ENCODE peak calls at places on chromosomes 11 and 22, in four cellular contexts. P is stimulated activated CD8-positive, alpha-beta memory T cell treated with anti-CD3 and anti-CD28 coated beads, Interleukin-4, amount 100 ng/mL, for 4 hours; E is HFFc6; X is activated effector memory CD4-positive, alpha-beta T cell treated with Interleukin-2 at 50 U/mL for 16 hours. B is an unnamed sample.

GRCh38 chr11:3855808-3856491 is 486 bp downstream of the STIM1 start:
- DNase-seq in P (no peak), E (no peak), X (no peak), B (no peak)

GRCh38 chr11:24587655-24588054 is 90.8 kb downstream of the LUZP2 start:
- DNase-seq in P (no peak), E (no peak), X (no peak), B (no peak)

GRCh38 chr11:111561801-111562325 is 21.3 kb downstream of the LAYN start:
- DNase-seq in P (no peak), E (peak; percentile 83), X (no peak), B (no peak)

GRCh38 chr11:65274734-65275682 is 13.2 kb downstream of the POLA2 start:
- DNase-seq in P (no peak), E (peak; percentile 99), X (no peak), B (no peak)

GRCh38 chr11:68057807-68058206 is 19.0 kb downstream of the TCIRG1 start:
- DNase-seq in P (no peak), E (no peak), X (no peak), B (no peak)

GRCh38 chr11:34075178-34075820 is 23.8 kb downstream of the CAPRIN1 start:
- DNase-seq in P (no peak), E (peak; percentile 70), X (no peak), B (no peak)

GRCh38 chr11:108364159-108364558 is 103.2 kb downstream of the C11orf65 start:
- DNase-seq in P (no peak), E (peak; percentile 25), X (no peak), B (no peak)

GRCh38 chr11:117927926-117928325 is 1.3 kb downstream of the TMPRSS13 start:
- DNase-seq in P (no peak), E (no peak), X (no peak), B (no peak)

GRCh38 chr22:26579331-26579886 is 10.5 kb downstream of the TPST2 start:
- DNase-seq in P (no peak), E (no peak), X (peak; percentile 54), B (peak; percentile 50)

GRCh38 chr11:5368502-5369043 is 15.0 kb upstream of the OR51M1 start:
- DNase-seq in P (no peak), E (no peak), X (no peak), B (no peak)

GRCh38 chr11:57332694-57333440 is 2.8 kb downstream of the SSRP1 start:
- DNase-seq in P (no peak), E (no peak), X (no peak), B (no peak)

GRCh38 chr11:11535611-11536010 is 86.2 kb downstream of the GALNT18 start:
- DNase-seq in P (no peak), E (no peak), X (no peak), B (no peak)

GRCh38 chr22:49633010-49633324 is 194.7 kb downstream of the BRD1 start:
- DNase-seq in P (no peak), E (no peak), X (no peak), B (no peak)

GRCh38 chr22:45885171-45885840 is 91.7 kb downstream of the WNT7B start:
- DNase-seq in P (no peak), E (no peak), X (no peak), B (no peak)

B was measured in CD8-positive, alpha-beta T cell.